ENCODE peak calls at places on chromosome 12, in four cellular contexts. One of them, this sample, is unnamed.

GRCh38 chr12:121796855-121797751 is 3.6 kb upstream of the RHOF start:
- DNase-seq in esophagus muscularis mucosa: peak
- DNase-seq in HepG2: peak
- DNase-seq in SK-N-SH: peak
- DNase-seq in this sample: peak

GRCh38 chr12:111462134-111462821 is 56.6 kb downstream of the SH2B3 start:
- DNase-seq in esophagus muscularis mucosa: no peak
- DNase-seq in HepG2: no peak
- DNase-seq in SK-N-SH: no peak
- DNase-seq in this sample: no peak

GRCh38 chr12:57118711-57119271 is 7.6 kb upstream of the STAT6 start:
- DNase-seq in esophagus muscularis mucosa: no peak
- DNase-seq in HepG2: no peak
- DNase-seq in SK-N-SH: no peak
- DNase-seq in this sample: no peak

GRCh38 chr12:110548678-110549077 is 34.4 kb downstream of the PPTC7 start:
- DNase-seq in esophagus muscularis mucosa: no peak
- DNase-seq in HepG2: no peak
- DNase-seq in SK-N-SH: no peak
- DNase-seq in this sample: no peak

GRCh38 chr12:82625523-82625922 is 61.2 kb upstream of the TMTC2 start:
- DNase-seq in esophagus muscularis mucosa: no peak
- DNase-seq in HepG2: no peak
- DNase-seq in SK-N-SH: no peak
- DNase-seq in this sample: no peak

GRCh38 chr12:124865728-124866127 is 2.1 kb upstream of the SCARB1 start:
- DNase-seq in esophagus muscularis mucosa: no peak
- DNase-seq in HepG2: no peak
- DNase-seq in SK-N-SH: no peak
- DNase-seq in this sample: no peak

GRCh38 chr12:76259660-76260389 is 88.4 kb downstream of the BBS10 start:
- DNase-seq in esophagus muscularis mucosa: no peak
- DNase-seq in HepG2: no peak
- DNase-seq in SK-N-SH: no peak
- DNase-seq in this sample: no peak

GRCh38 chr12:14454098-14454907 is 88.8 kb downstream of the ATF7IP start:
- DNase-seq in esophagus muscularis mucosa: no peak
- DNase-seq in HepG2: peak
- DNase-seq in SK-N-SH: peak
- DNase-seq in this sample: no peak

GRCh38 chr12:67155863-67156262 is 113.3 kb upstream of the CAND1 start:
- DNase-seq in esophagus muscularis mucosa: no peak
- DNase-seq in HepG2: no peak
- DNase-seq in SK-N-SH: no peak
- DNase-seq in this sample: no peak

GRCh38 chr12:41552507-41553047 is 364.5 kb downstream of the PDZRN4 start:
- DNase-seq in esophagus muscularis mucosa: no peak
- DNase-seq in HepG2: no peak
- DNase-seq in SK-N-SH: no peak
- DNase-seq in this sample: no peak

GRCh38 chr12:124835652-124836410 is 27.8 kb downstream of the SCARB1 start:
- DNase-seq in esophagus muscularis mucosa: no peak
- DNase-seq in HepG2: no peak
- DNase-seq in SK-N-SH: no peak
- DNase-seq in this sample: no peak

GRCh38 chr12:72549184-72549583 is 277.0 kb downstream of the TRHDE start:
- DNase-seq in esophagus muscularis mucosa: no peak
- DNase-seq in HepG2: no peak
- DNase-seq in SK-N-SH: no peak
- DNase-seq in this sample: no peak

GRCh38 chr12:109731806-109732205 is 18.2 kb downstream of the FAM222A start:
- DNase-seq in esophagus muscularis mucosa: no peak
- DNase-seq in HepG2: no peak
- DNase-seq in SK-N-SH: peak
- DNase-seq in this sample: peak

GRCh38 chr12:13205809-13206559 is 9.5 kb downstream of the EMP1 start:
- DNase-seq in esophagus muscularis mucosa: no peak
- DNase-seq in HepG2: no peak
- DNase-seq in SK-N-SH: no peak
- DNase-seq in this sample: no peak

GRCh38 chr12:5439333-5439732 is 7.4 kb downstream of the NTF3 start:
- DNase-seq in esophagus muscularis mucosa: no peak
- DNase-seq in HepG2: no peak
- DNase-seq in SK-N-SH: no peak
- DNase-seq in this sample: no peak

GRCh38 chr12:16076553-16076952 is 165.4 kb downstream of the DERA start:
- DNase-seq in esophagus muscularis mucosa: no peak
- DNase-seq in HepG2: peak
- DNase-seq in SK-N-SH: peak
- DNase-seq in this sample: no peak

GRCh38 chr12:19671695-19672094 is 232.4 kb downstream of the AEBP2 start:
- DNase-seq in esophagus muscularis mucosa: no peak
- DNase-seq in HepG2: no peak
- DNase-seq in SK-N-SH: peak
- DNase-seq in this sample: no peak

DNA sequence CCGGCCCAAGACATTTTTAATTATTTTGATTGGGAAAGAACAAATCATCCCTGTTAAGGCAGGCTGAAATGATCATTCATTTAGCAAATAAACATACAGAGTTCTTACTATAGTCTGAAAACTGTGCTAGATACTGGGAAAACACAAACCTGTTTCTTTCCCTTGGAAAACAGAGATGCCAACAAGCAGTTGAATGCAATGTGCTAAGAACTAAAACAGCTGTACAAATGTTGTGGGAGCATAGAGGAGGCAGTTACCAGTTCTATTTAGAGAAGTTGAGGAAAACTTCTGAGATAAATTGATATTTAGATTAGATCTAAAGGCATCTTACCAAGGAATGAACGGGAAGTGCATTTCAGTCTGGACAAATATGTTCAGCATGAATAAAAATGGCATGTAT is 3.2 kb upstream of the NECAP1 start:
- DNase-seq in esophagus muscularis mucosa: no peak
- DNase-seq in HepG2: no peak
- DNase-seq in SK-N-SH: no peak
- DNase-seq in this sample: no peak
- TF ChIP-seq CTCF in esophagus muscularis mucosa: no peak
- TF ChIP-seq CTCF in HepG2: no peak
- TF ChIP-seq CTCF in SK-N-SH: no peak
- TF ChIP-seq CTCF in this sample: no peak

GRCh38 chr12:79522237-79522636 is 168.5 kb downstream of the PAWR start:
- DNase-seq in esophagus muscularis mucosa: no peak
- DNase-seq in HepG2: no peak
- DNase-seq in SK-N-SH: no peak
- DNase-seq in this sample: no peak
- TF ChIP-seq EP300 in esophagus muscularis mucosa: no peak
- TF ChIP-seq EP300 in HepG2: no peak
- TF ChIP-seq EP300 in SK-N-SH: no peak
- TF ChIP-seq EP300 in this sample: no peak

DNA sequence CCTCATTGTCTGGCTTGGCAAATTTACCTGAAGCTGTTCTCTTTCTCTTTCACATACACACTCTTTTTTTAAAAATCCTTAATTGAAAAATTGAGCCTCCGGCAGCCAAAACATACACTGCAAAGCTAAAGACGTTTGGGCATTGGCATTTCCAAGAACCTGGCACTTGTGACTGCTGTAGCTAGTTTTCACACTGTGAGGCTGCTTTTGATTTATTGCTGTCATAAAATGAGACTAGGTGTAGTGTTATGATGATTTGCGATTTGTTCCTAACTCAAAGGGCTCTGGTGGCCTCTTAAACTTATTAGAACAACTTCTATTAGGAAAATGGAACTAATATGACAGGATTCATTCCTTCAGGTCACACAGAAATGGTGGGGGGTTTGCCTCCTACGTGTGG is 377.1 kb upstream of the FAR2 start:
- DNase-seq in esophagus muscularis mucosa: no peak
- DNase-seq in HepG2: no peak
- DNase-seq in SK-N-SH: no peak
- DNase-seq in this sample: no peak
- TF ChIP-seq CTCF in esophagus muscularis mucosa: no peak
- TF ChIP-seq CTCF in HepG2: no peak
- TF ChIP-seq CTCF in SK-N-SH: no peak
- TF ChIP-seq CTCF in this sample: no peak

DNA sequence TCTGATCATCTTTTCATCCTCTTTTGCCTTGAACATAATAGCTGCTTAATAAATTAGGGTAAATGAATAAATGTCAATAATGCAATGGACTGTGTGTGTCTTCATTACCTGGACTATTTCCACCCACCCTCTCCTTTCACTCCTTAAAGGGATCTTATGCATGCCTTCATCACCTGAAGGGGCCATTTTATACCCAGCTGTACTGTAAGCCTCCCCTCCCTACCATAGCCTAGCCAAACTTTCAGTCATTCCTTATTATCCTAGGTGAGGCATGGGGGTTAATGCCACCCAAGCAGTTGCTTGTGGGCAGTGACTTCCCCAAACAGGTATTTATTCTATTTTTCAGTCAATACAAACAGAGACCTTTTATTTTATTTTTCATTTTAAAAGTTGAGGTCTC is 127.8 kb upstream of the PARP11 start:
- DNase-seq in esophagus muscularis mucosa: no peak
- DNase-seq in HepG2: no peak
- DNase-seq in SK-N-SH: no peak
- DNase-seq in this sample: no peak
- TF ChIP-seq EP300 in esophagus muscularis mucosa: no peak
- TF ChIP-seq EP300 in HepG2: no peak
- TF ChIP-seq EP300 in SK-N-SH: no peak
- TF ChIP-seq EP300 in this sample: no peak

DNA sequence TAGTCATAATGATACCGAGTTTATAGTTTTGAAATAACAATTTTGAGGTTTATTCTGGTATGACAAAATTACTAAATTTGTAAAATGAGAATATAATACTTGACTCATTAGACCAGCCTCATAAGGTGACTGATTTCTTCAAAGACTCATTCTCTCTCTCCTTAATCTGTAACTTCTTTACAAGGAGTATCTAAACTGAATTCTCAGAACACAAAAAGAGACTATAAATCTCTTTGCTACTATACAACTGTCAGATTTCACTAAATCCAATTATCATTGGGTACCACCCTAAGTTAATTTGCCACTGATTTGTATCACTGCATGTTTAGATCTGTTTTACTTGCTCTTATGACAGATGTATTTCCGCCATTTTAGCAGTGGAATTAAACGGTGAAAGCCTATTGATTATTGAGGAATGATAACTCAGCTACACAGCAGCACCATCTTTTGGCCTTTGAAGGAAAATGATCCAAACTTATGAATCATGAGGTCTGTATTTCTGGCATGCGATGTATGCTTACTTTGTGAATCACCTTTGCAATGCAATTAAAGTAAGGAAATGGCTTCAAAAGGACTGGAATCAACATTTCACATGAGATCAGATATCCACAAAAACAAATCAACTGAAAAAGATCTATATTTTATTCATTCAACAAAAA is 161.2 kb downstream of the RERGL start:
- DNase-seq in esophagus muscularis mucosa: no peak
- DNase-seq in HepG2: peak
- DNase-seq in SK-N-SH: no peak
- DNase-seq in this sample: no peak
- TF ChIP-seq CTCF in esophagus muscularis mucosa: no peak
- TF ChIP-seq CTCF in HepG2: peak
- TF ChIP-seq CTCF in SK-N-SH: peak
- TF ChIP-seq CTCF in this sample: no peak

DNA sequence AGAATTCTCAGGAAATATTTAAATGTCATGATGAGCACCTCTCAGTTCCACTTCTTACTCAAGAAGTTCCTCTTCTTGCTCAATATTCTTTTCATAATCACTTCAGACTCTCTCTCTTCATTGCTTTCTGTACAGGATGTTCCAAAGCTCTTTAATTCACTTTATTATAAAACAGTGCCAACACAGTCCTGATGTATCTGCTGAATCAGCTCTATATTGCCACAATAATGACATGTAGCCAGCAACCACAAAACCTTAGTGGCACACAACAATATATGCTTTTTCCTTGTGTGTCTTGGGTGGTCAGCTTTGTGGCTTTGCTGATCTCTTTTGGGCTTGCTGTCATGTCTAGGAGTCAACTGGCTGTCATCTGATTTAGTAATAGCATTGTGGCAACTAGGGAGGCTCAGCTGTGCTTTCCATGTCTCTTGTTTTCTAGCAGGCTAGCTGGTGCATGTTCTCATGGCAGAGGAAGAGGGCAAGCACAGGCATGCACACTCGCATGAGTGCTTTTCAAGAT is 52.8 kb upstream of the SLC2A13 start:
- DNase-seq in esophagus muscularis mucosa: no peak
- DNase-seq in HepG2: no peak
- DNase-seq in SK-N-SH: no peak
- DNase-seq in this sample: no peak
- TF ChIP-seq EP300 in esophagus muscularis mucosa: no peak
- TF ChIP-seq EP300 in HepG2: no peak
- TF ChIP-seq EP300 in SK-N-SH: no peak
- TF ChIP-seq EP300 in this sample: no peak

GRCh38 chr12:11031307-11031706 is at the start of gene TAS2R31:
- DNase-seq in esophagus muscularis mucosa: no peak
- DNase-seq in HepG2: no peak
- DNase-seq in SK-N-SH: no peak
- DNase-seq in this sample: no peak

GRCh38 chr12:11023387-11023786 is 967 bp upstream of the TAS2R19 start:
- DNase-seq in esophagus muscularis mucosa: no peak
- DNase-seq in HepG2: peak
- DNase-seq in SK-N-SH: no peak
- DNase-seq in this sample: no peak

GRCh38 chr12:11022520-11022919 is at the start of gene TAS2R19:
- DNase-seq in esophagus muscularis mucosa: no peak
- DNase-seq in HepG2: no peak
- DNase-seq in SK-N-SH: no peak
- DNase-seq in this sample: no peak

DNA sequence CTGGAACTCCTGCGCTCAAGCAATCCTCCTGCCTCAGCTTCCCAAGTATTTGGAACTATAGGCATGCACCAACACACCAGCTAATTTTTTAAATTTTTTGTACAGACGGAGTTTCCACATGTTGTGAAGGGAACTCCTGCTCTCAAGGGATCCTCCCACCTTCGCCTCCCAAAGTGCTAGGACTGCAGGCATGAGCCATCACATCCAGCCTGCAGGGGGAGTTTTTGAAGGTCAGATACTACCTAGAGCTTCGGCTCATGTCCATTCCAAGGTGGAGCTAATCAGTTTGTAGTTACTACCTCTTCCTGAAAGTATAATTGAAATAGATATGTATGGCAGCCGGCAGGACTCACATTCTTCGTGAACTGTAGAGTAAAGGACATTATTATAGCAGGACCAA is 3.7 kb upstream of the TAS2R19 start:
- DNase-seq in esophagus muscularis mucosa: no peak
- DNase-seq in HepG2: no peak
- DNase-seq in SK-N-SH: no peak
- DNase-seq in this sample: no peak
- TF ChIP-seq CTCF in esophagus muscularis mucosa: no peak
- TF ChIP-seq CTCF in HepG2: peak
- TF ChIP-seq CTCF in SK-N-SH: no peak
- TF ChIP-seq CTCF in this sample: no peak